ENCODE peak calls at places on chromosomes 11 and 22, in four cellular contexts. U is mammary epithelial cell, F is endodermal cell, J is HepG2. E is an unnamed sample.

GRCh38 chr11:47961383-47961782 is 19.0 kb upstream of the PTPRJ start:
- DNase-seq in U (no peak), F (peak), J (no peak), E (no peak)

GRCh38 chr11:79069504-79069903 is 371.3 kb downstream of the TENM4 start:
- DNase-seq in U (no peak), F (no peak), J (no peak), E (no peak)

GRCh38 chr11:83044958-83045712 is 26.6 kb downstream of the RAB30 start:
- DNase-seq in U (peak), F (no peak), J (no peak), E (no peak)

GRCh38 chr11:113119074-113119473 is 157.9 kb downstream of the NCAM1 start:
- DNase-seq in U (no peak), F (no peak), J (no peak), E (no peak)

GRCh38 chr11:28259177-28259843 is 151.1 kb downstream of the METTL15 start:
- DNase-seq in U (no peak), F (peak), J (no peak), E (peak)

GRCh38 chr11:10314199-10315072 is 9.6 kb downstream of the ADM start:
- DNase-seq in U (peak), F (no peak), J (peak), E (peak)

GRCh38 chr22:28442264-28442950 is 237.2 kb downstream of the TTC28 start:
- DNase-seq in U (peak), F (peak), J (peak), E (peak)

GRCh38 chr11:18329196-18329870 is 7.0 kb downstream of the GTF2H1 start:
- DNase-seq in U (peak), F (no peak), J (no peak), E (no peak)

GRCh38 chr11:102306048-102306575 is 11.2 kb upstream of the BIRC3 start:
- DNase-seq in U (peak), F (no peak), J (no peak), E (no peak)

GRCh38 chr22:26330971-26331625 is 98.0 kb upstream of the ASPHD2 start:
- DNase-seq in U (peak), F (peak), J (peak), E (peak)

GRCh38 chr11:123457187-123457770 is 27.2 kb downstream of the GRAMD1B start:
- DNase-seq in U (no peak), F (no peak), J (no peak), E (no peak)

GRCh38 chr22:31093956-31094622 is 13.0 kb downstream of the SMTN start:
- DNase-seq in U (no peak), F (peak), J (no peak), E (no peak)

GRCh38 chr11:22752908-22753310 is 76.7 kb downstream of the SVIP start:
- DNase-seq in U (no peak), F (no peak), J (no peak), E (no peak)

GRCh38 chr11:80327971-80328614 is 887.3 kb upstream of the TENM4 start:
- DNase-seq in U (no peak), F (peak), J (no peak), E (no peak)

GRCh38 chr11:11975201-11976092 is 33.0 kb downstream of the DKK3 start:
- DNase-seq in U (no peak), F (peak), J (no peak), E (no peak)

GRCh38 chr22:49566141-49566541 is 261.5 kb downstream of the BRD1 start:
- DNase-seq in U (no peak), F (peak), J (no peak), E (no peak)

GRCh38 chr22:30371981-30372380 is 15.2 kb downstream of the CCDC157 start:
- DNase-seq in U (no peak), F (no peak), J (no peak), E (no peak)

GRCh38 chr11:33160147-33160546 is 1.1 kb downstream of the CSTF3 start:
- DNase-seq in U (peak), F (no peak), J (peak), E (peak)

GRCh38 chr11:67996622-67997459 is 7.1 kb downstream of the UNC93B1 start:
- DNase-seq in U (no peak), F (peak), J (no peak), E (peak)

DNA sequence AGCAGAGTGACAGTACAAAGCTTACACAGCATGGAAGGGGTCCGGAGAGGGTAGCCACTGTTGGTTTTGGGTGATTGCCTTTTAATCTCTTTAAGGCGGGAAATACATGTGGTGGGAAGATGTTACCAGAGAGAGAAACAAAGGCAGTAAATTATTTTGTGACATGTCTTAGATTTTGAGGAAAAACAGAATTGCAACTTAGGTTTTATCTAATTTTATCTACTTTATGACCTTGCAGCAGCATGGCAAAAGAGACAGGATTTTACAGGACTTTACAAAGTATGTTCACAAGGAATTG is 1.9 kb downstream of the IFITM2 start:
- DNase-seq in U (no peak), F (no peak), J (no peak), E (no peak)
- H3K9ac ChIP-seq in U (no peak), F (no peak), J (peak), E (no peak)

GRCh38 chr11:16607675-16608644 is 130.5 kb upstream of the C11orf58 start:
- DNase-seq in U (peak), F (peak), J (no peak), E (no peak)
- H3K9ac ChIP-seq in U (no peak), F (no peak), J (no peak), E (no peak)

GRCh38 chr11:46345131-46345597 is 2.1 kb upstream of the DGKZ start:
- DNase-seq in U (peak), F (peak), J (no peak), E (no peak)
- H3K9ac ChIP-seq in U (peak), F (no peak), J (no peak), E (no peak)

GRCh38 chr11:42296910-42297309 is 837.5 kb upstream of the LRRC4C start:
- DNase-seq in U (no peak), F (no peak), J (no peak), E (no peak)
- H3K9ac ChIP-seq in U (no peak), F (no peak), J (no peak), E (no peak)

DNA sequence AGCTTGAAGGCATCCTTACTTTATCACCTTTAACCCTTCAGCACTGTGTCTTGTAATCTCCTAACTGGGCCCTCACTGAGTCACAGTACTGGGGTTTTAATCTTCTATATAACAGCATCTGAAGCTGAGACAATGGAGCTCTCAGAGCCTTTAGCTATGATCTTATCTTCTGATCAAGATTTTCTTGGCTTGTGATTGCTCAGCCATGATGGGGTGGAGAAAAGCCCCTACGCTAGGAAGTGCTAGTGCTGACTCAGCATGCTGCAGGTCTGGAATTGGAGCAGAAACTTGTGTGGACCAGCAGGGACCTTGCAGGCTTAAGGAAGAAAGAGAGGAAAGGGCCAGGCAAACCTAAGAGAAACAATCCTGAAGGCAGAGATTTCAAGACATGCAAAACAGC is 71.7 kb upstream of the EED start:
- DNase-seq in U (peak), F (peak), J (no peak), E (no peak)
- H3K9ac ChIP-seq in U (no peak), F (no peak), J (no peak), E (no peak)

DNA sequence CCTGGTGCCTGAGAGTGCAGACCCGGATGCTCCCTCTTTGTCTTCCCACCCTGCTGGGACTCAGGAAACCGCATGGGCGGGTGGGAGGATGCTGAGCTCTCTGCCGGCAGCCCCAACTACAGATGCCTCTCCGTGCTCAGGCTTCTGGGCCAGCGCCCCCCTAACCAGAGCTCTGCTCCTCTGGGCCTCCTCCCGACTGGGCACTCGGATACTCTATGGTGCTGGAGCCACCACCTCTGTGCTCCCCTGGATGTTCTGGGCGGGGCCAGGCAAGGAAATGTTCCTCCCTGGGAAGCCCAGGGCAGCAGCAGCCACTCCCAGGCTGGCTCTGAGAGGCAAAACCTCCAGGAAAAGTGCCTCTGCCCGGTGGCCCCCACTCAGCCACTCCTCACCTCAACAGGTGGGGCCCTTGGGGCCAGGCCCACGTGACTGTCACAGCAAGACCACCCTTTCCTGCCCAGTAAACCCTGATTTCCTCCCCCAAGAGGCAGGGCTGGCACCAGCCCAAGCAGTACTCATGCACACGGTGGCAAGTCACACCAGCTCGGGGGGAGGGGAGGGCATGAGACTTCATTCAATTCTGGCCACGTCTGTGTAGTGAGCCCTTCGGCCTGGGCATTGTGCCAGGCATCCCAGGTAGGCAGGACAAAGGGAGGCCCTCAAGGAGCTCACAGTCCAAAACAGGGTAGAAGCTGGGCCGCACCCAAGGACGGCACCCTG is 54.7 kb upstream of the TCF20 start:
- DNase-seq in U (no peak), F (peak), J (no peak), E (no peak)
- H3K9ac ChIP-seq in U (no peak), F (no peak), J (no peak), E (no peak)

DNA sequence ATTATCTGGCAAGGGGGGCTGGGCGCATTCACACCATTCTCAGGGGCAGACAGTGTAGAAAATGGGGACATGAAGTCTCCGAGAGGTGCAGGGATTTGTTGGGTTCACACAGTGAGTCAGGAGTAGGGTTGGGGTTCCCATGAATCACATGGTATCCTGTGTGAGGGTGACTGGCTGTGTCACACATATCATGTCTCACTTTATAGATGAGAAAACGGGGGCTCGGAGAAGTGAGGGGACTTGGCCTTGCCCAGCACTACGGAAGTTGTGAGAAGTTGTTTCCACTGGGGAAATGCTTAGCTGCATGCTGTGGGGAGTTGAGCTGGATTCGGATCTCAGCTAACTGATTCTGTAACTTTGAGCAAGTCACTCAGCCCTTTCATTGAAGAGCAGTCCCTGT is 4.2 kb downstream of the GAL3ST3 start:
- DNase-seq in U (no peak), F (no peak), J (no peak), E (no peak)
- H3K9ac ChIP-seq in U (no peak), F (no peak), J (no peak), E (no peak)